ENCODE peak calls at places on chromosomes 12 and 14, in nine cellular contexts. Q is IMR-90; Y is LNCaP clone FGC; J is GM23338; E is fibroblast of pulmonary artery; V is thyroid gland; R is fibroblast of the aortic adventitia; M is lower lobe of right lung; L is CD8-positive, alpha-beta T cell. C is an unnamed sample.

GRCh38 chr12:27539191-27539631 is 15.2 kb downstream of the PPFIBP1 start:
- DNase-seq in Q (peak), Y (peak), J (no peak), E (peak), V (no peak), R (peak), M (no peak), L (no peak), C (no peak)

GRCh38 chr14:94478420-94478819 is 2.4 kb upstream of the SERPINA9 start:
- DNase-seq in Q (no peak), Y (no peak), J (peak), E (no peak), V (no peak), R (no peak), M (no peak), L (no peak), C (no peak)

GRCh38 chr12:70831538-70831937 is 89.0 kb downstream of the PTPRR start:
- DNase-seq in Q (peak), Y (no peak), J (no peak), E (peak), V (no peak), R (peak), M (no peak), L (no peak), C (no peak)

GRCh38 chr14:58922211-58922940 is 266.1 kb upstream of the DAAM1 start:
- DNase-seq in Q (peak), Y (no peak), J (no peak), E (peak), V (no peak), R (no peak), M (no peak), L (no peak), C (peak)

GRCh38 chr12:30701056-30701455 is 5.4 kb upstream of the IPO8 start:
- DNase-seq in Q (peak), Y (no peak), J (no peak), E (no peak), V (no peak), R (no peak), M (no peak), L (no peak), C (no peak)

GRCh38 chr14:37587438-37587837 is 7.6 kb downstream of the FOXA1 start:
- DNase-seq in Q (no peak), Y (no peak), J (no peak), E (no peak), V (no peak), R (no peak), M (no peak), L (no peak), C (no peak)

GRCh38 chr12:4974217-4974616 is 64.5 kb downstream of the KCNA1 start:
- DNase-seq in Q (no peak), Y (no peak), J (no peak), E (no peak), V (no peak), R (no peak), M (no peak), L (no peak), C (no peak)

GRCh38 chr14:65024957-65025356 is 38.3 kb downstream of the FNTB start:
- DNase-seq in Q (no peak), Y (no peak), J (no peak), E (no peak), V (no peak), R (no peak), M (no peak), L (no peak), C (no peak)

GRCh38 chr12:107651867-107652449 is 33.6 kb upstream of the PWP1 start:
- DNase-seq in Q (peak), Y (no peak), J (no peak), E (no peak), V (no peak), R (no peak), M (no peak), L (no peak), C (no peak)

GRCh38 chr12:80484778-80485177 is 40.7 kb downstream of the PTPRQ start:
- DNase-seq in Q (no peak), Y (no peak), J (no peak), E (no peak), V (no peak), R (no peak), M (no peak), L (no peak), C (no peak)

GRCh38 chr14:36659010-36659821 is 2.4 kb upstream of the PAX9 start:
- DNase-seq in Q (no peak), Y (no peak), J (no peak), E (no peak), V (no peak), R (no peak), M (no peak), L (no peak), C (no peak)

GRCh38 chr12:42921741-42922511 is 332.4 kb upstream of the PRICKLE1 start:
- DNase-seq in Q (peak), Y (peak), J (no peak), E (no peak), V (no peak), R (no peak), M (no peak), L (no peak), C (no peak)
- H3K4me3 ChIP-seq in Q (no peak), Y (no peak), J (no peak), E (no peak), V (no peak), R (no peak), M (no peak), L (no peak), C (no peak)

GRCh38 chr12:83823386-83824045 is 1089.1 kb downstream of the SLC6A15 start:
- DNase-seq in Q (no peak), Y (peak), J (peak), E (peak), V (no peak), R (no peak), M (no peak), L (no peak), C (no peak)
- TF ChIP-seq CTCF in Q (no peak), Y (peak), J (peak), E (peak), V (no peak), R (no peak), M (peak), L (no peak), C (no peak)

GRCh38 chr12:54026640-54027441 is 1.4 kb upstream of the HOXC6 start:
- DNase-seq in Q (no peak), Y (no peak), J (no peak), E (no peak), V (no peak), R (no peak), M (no peak), L (no peak), C (no peak)
- H3K4me3 ChIP-seq in Q (no peak), Y (no peak), J (no peak), E (no peak), V (no peak), R (no peak), M (no peak), L (no peak), C (peak)

GRCh38 chr12:125089626-125090025 is 24.4 kb downstream of the AACS start:
- DNase-seq in Q (no peak), Y (no peak), J (no peak), E (no peak), V (no peak), R (no peak), M (no peak), L (no peak), C (no peak)

GRCh38 chr12:125092108-125092871 is 27.1 kb downstream of the AACS start:
- DNase-seq in Q (no peak), Y (no peak), J (no peak), E (no peak), V (no peak), R (peak), M (no peak), L (no peak), C (no peak)

GRCh38 chr12:125091401-125091800 is 26.2 kb downstream of the AACS start:
- DNase-seq in Q (no peak), Y (no peak), J (no peak), E (no peak), V (no peak), R (no peak), M (no peak), L (no peak), C (no peak)

GRCh38 chr12:125090437-125090836 is 25.2 kb downstream of the AACS start:
- DNase-seq in Q (no peak), Y (no peak), J (no peak), E (no peak), V (no peak), R (no peak), M (no peak), L (no peak), C (no peak)

GRCh38 chr12:125089083-125089482 is 23.8 kb downstream of the AACS start:
- DNase-seq in Q (no peak), Y (no peak), J (peak), E (no peak), V (no peak), R (no peak), M (no peak), L (no peak), C (no peak)
- TF ChIP-seq CTCF in Q (no peak), Y (no peak), J (peak), E (no peak), V (no peak), R (no peak), M (no peak), L (no peak), C (no peak)

GRCh38 chr14:61330511-61330910 is 9.1 kb downstream of the PRKCH start:
- DNase-seq in Q (no peak), Y (no peak), J (no peak), E (no peak), V (no peak), R (no peak), M (no peak), L (no peak), C (no peak)

GRCh38 chr14:61335049-61335448 is 13.7 kb downstream of the PRKCH start:
- DNase-seq in Q (no peak), Y (no peak), J (no peak), E (no peak), V (no peak), R (no peak), M (no peak), L (no peak), C (no peak)

GRCh38 chr14:61334197-61334701 is 12.9 kb downstream of the PRKCH start:
- DNase-seq in Q (no peak), Y (no peak), J (peak), E (no peak), V (no peak), R (no peak), M (no peak), L (no peak), C (no peak)

GRCh38 chr14:61331992-61332657 is 10.7 kb downstream of the PRKCH start:
- DNase-seq in Q (no peak), Y (no peak), J (no peak), E (no peak), V (no peak), R (no peak), M (no peak), L (no peak), C (no peak)

DNA sequence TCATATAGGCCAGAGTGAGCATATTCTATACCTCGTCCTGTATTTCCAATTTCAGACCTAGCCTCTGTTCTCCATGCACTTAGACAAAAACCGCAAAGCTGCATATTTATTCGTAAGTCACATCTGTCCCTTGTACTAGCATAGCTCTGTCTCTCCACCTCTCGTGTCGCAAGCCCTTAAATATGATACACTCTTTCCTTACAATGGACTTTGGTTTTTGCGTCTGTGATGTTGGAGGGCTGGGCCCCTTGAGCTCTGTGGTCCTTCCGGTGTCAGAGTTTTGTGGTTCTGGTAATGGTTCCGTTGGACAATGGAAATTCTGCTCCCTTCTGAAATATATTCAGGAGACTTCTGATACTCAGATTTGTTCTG is 11.3 kb downstream of the PRKCH start:
- DNase-seq in Q (no peak), Y (no peak), J (no peak), E (no peak), V (no peak), R (no peak), M (no peak), L (no peak), C (no peak)
- H3K4me3 ChIP-seq in Q (no peak), Y (no peak), J (no peak), E (no peak), V (no peak), R (no peak), M (no peak), L (peak), C (no peak)

GRCh38 chr12:18570543-18570942 is 167.3 kb downstream of the PLCZ1 start:
- DNase-seq in Q (no peak), Y (no peak), J (no peak), E (no peak), V (no peak), R (no peak), M (no peak), L (no peak), C (no peak)
- TF ChIP-seq CTCF in Q (no peak), Y (no peak), J (no peak), E (no peak), V (no peak), R (no peak), M (no peak), L (no peak), C (no peak)

GRCh38 chr12:34347367-34347766 is 325.1 kb downstream of the ALG10 start:
- DNase-seq in Q (no peak), Y (no peak), J (peak), E (no peak), V (no peak), R (no peak), M (no peak), L (no peak), C (no peak)

GRCh38 chr12:34348836-34349672 is 326.8 kb downstream of the ALG10 start:
- DNase-seq in Q (no peak), Y (no peak), J (no peak), E (no peak), V (no peak), R (no peak), M (no peak), L (no peak), C (no peak)

GRCh38 chr12:34350092-34351041 is 328.1 kb downstream of the ALG10 start:
- DNase-seq in Q (no peak), Y (no peak), J (no peak), E (no peak), V (no peak), R (no peak), M (no peak), L (no peak), C (no peak)

GRCh38 chr12:34348064-34348463 is 325.8 kb downstream of the ALG10 start:
- DNase-seq in Q (no peak), Y (no peak), J (no peak), E (no peak), V (no peak), R (no peak), M (no peak), L (no peak), C (no peak)

GRCh38 chr12:34349673-34349961 is 327.3 kb downstream of the ALG10 start:
- DNase-seq in Q (no peak), Y (no peak), J (no peak), E (no peak), V (no peak), R (no peak), M (no peak), L (no peak), C (no peak)
- H3K4me3 ChIP-seq in Q (no peak), Y (no peak), J (no peak), E (no peak), V (no peak), R (no peak), M (no peak), L (no peak), C (no peak)

GRCh38 chr12:63093711-63094110 is 57.3 kb downstream of the AVPR1A start:
- DNase-seq in Q (no peak), Y (no peak), J (no peak), E (no peak), V (no peak), R (no peak), M (no peak), L (no peak), C (no peak)
- TF ChIP-seq CTCF in Q (no peak), Y (no peak), J (no peak), E (no peak), V (no peak), R (no peak), M (no peak), L (no peak), C (no peak)

C was measured in AG10803.